ENCODE peak calls at places on chromosomes 4 and X, in seven cellular contexts. E is transverse colon; K is MG63; R is CD4-positive, CD25-positive, alpha-beta regulatory T cell; S is small intestine; I is neural progenitor cell; G is lower lobe of right lung. C is an unnamed sample. For H3K9me3 and H3K36me3, the result is how much of the 10 kb centered on the place peaks cover.

GRCh38 chr4:5863461-5864113 is 29.3 kb downstream of the CRMP1 start:
- DNase-seq in E (no peak), K (peak), R (no peak), S (no peak), I (no peak), G (no peak), C (no peak)

GRCh38 chrX:129478516-129478915 is 44.8 kb downstream of the SMARCA1 start:
- DNase-seq in E (no peak), K (peak), R (no peak), S (no peak), I (no peak), G (no peak), C (no peak)

GRCh38 chr4:121785479-121785878 is 15.6 kb upstream of the EXOSC9 start:
- DNase-seq in E (no peak), K (peak), R (no peak), S (no peak), I (no peak), G (no peak), C (no peak)

GRCh38 chr4:8319731-8320385 is 50.3 kb downstream of the HTRA3 start:
- DNase-seq in E (peak), K (peak), R (no peak), S (no peak), I (no peak), G (peak), C (no peak)

GRCh38 chrX:16171944-16172343 is 4.7 kb downstream of the MAGEB17 start:
- DNase-seq in E (no peak), K (no peak), R (no peak), S (no peak), I (no peak), G (no peak), C (no peak)

GRCh38 chr4:83490876-83491450 is 6.1 kb upstream of the ABRAXAS1 start:
- DNase-seq in E (no peak), K (no peak), R (peak), S (peak), I (peak), G (no peak), C (no peak)

GRCh38 chrX:40147399-40148188 is 49.8 kb upstream of the BCOR start:
- DNase-seq in E (no peak), K (no peak), R (no peak), S (no peak), I (peak), G (no peak), C (no peak)

GRCh38 chrX:111329370-111329769 is 59.1 kb upstream of the CAPN6 start:
- DNase-seq in E (no peak), K (no peak), R (no peak), S (no peak), I (no peak), G (no peak), C (no peak)

GRCh38 chr4:146308951-146309350 is 94.6 kb downstream of the REELD1 start:
- DNase-seq in E (no peak), K (no peak), R (no peak), S (no peak), I (no peak), G (no peak), C (no peak)

GRCh38 chrX:72020204-72020603 is 109.6 kb downstream of the NHSL2 start:
- DNase-seq in E (no peak), K (no peak), R (no peak), S (no peak), I (no peak), G (no peak), C (no peak)

GRCh38 chr4:77072195-77072753 is 3.5 kb downstream of the CCNI start:
- DNase-seq in E (no peak), K (no peak), R (peak), S (peak), I (no peak), G (no peak), C (no peak)

GRCh38 chr4:85952518-85952917 is 407.3 kb downstream of the MAPK10 start:
- DNase-seq in E (no peak), K (no peak), R (no peak), S (peak), I (no peak), G (no peak), C (no peak)

GRCh38 chr4:153464068-153464467 is 2.1 kb upstream of the TMEM131L start:
- DNase-seq in E (no peak), K (no peak), R (no peak), S (no peak), I (no peak), G (no peak), C (no peak)

GRCh38 chrX:148947399-148948025 is 447.1 kb downstream of the AFF2 start:
- DNase-seq in E (no peak), K (no peak), R (no peak), S (no peak), I (no peak), G (no peak), C (no peak)

GRCh38 chrX:71607488-71607887 is 10.8 kb downstream of the CXCR3 start:
- DNase-seq in E (no peak), K (no peak), R (no peak), S (no peak), I (no peak), G (no peak), C (no peak)

GRCh38 chr4:162920649-162921048 is 246.0 kb downstream of the NAF1 start:
- DNase-seq in E (no peak), K (no peak), R (no peak), S (no peak), I (no peak), G (no peak), C (no peak)

GRCh38 chr4:304987-305680 is at the start of gene ZNF732:
- DNase-seq in E (no peak), K (no peak), R (no peak), S (no peak), I (no peak), G (no peak), C (no peak)

GRCh38 chr4:306551-306961 is 1.3 kb upstream of the ZNF732 start:
- DNase-seq in E (no peak), K (no peak), R (no peak), S (no peak), I (no peak), G (no peak), C (no peak)

DNA sequence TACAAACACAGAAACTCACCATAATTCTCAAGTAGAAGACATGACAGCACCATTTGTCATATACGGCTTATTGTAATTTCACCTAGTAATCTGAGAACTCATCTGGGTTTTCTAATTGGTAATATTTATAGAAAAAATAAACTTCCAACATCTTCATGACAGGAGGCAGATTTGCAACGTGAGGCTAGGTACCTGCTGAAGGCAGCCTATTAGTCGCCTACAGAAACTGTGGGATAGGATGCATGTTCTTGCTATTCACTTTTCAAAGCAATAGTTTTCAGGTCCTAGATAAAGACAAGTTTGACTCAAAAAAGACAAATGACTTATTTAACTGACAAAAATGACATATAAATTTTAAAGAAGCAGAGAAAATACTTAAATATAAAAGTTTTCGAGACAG is 2.9 kb downstream of the ZNF732 start:
- DNase-seq in E (no peak), K (no peak), R (no peak), S (no peak), I (no peak), G (no peak), C (no peak)
- H3K9me3 ChIP-seq in E (under half), K (under half), R (under half), S (under half), I (under half), G (under half), C (under half)

GRCh38 chr4:119478446-119479179 is 150.0 kb downstream of the PDE5A start:
- DNase-seq in E (no peak), K (no peak), R (no peak), S (peak), I (no peak), G (no peak), C (no peak)

GRCh38 chr4:119479835-119480234 is 148.8 kb downstream of the PDE5A start:
- DNase-seq in E (no peak), K (no peak), R (no peak), S (no peak), I (no peak), G (no peak), C (no peak)

GRCh38 chr4:119480331-119480730 is 148.3 kb downstream of the PDE5A start:
- DNase-seq in E (no peak), K (no peak), R (no peak), S (no peak), I (no peak), G (no peak), C (no peak)

GRCh38 chr4:119477412-119478053 is 151.1 kb downstream of the PDE5A start:
- DNase-seq in E (no peak), K (no peak), R (no peak), S (no peak), I (no peak), G (no peak), C (no peak)

DNA sequence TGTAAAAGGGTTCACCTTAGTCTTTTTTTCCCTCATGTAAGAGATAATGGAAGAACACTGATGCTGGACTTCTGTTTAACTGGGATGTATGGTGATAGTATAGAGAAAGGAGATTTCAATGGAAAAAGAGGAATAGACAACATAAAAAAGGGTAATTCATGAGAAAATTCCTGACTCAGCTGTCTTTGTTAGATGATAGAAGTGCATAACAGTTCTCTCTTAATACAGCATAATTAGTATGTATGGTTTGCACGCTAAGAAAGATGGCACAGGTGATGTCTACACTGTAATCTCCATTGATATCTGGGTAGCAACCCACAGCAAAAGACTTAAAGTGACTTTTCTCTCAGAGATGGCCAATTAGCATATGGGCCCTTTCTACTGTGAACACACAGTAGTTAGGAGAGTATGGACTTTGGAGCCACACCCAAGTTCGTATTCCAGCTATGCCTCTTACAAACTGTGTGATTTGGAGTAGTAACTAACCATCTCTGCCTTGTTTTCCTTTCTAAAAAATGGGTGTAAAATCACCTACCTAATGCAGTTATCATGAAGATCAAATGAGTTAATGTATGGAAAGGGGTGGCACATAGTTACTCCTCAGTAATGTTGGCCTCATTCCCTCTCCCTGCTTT is 149.3 kb downstream of the PDE5A start:
- DNase-seq in E (no peak), K (no peak), R (no peak), S (peak), I (no peak), G (no peak), C (no peak)
- H3K36me3 ChIP-seq in E (under half), K (under half), R (under half), S (under half), I (under half), G (half or more), C (under half)

GRCh38 chr4:13645075-13645474 is 17.6 kb upstream of the BOD1L1 start:
- DNase-seq in E (no peak), K (no peak), R (no peak), S (no peak), I (no peak), G (no peak), C (no peak)

GRCh38 chr4:13641084-13641483 is 13.6 kb upstream of the BOD1L1 start:
- DNase-seq in E (no peak), K (no peak), R (no peak), S (no peak), I (no peak), G (no peak), C (no peak)

GRCh38 chr4:13642163-13642562 is 14.6 kb upstream of the BOD1L1 start:
- DNase-seq in E (no peak), K (no peak), R (no peak), S (no peak), I (no peak), G (no peak), C (no peak)

GRCh38 chr4:13642576-13642975 is 15.1 kb upstream of the BOD1L1 start:
- DNase-seq in E (no peak), K (no peak), R (no peak), S (no peak), I (no peak), G (no peak), C (no peak)

GRCh38 chr4:13647012-13647411 is 19.5 kb upstream of the BOD1L1 start:
- DNase-seq in E (no peak), K (no peak), R (no peak), S (no peak), I (no peak), G (no peak), C (no peak)
- H3K4me3 ChIP-seq in E (no peak), K (no peak), R (no peak), S (no peak), I (no peak), G (no peak), C (peak)

DNA sequence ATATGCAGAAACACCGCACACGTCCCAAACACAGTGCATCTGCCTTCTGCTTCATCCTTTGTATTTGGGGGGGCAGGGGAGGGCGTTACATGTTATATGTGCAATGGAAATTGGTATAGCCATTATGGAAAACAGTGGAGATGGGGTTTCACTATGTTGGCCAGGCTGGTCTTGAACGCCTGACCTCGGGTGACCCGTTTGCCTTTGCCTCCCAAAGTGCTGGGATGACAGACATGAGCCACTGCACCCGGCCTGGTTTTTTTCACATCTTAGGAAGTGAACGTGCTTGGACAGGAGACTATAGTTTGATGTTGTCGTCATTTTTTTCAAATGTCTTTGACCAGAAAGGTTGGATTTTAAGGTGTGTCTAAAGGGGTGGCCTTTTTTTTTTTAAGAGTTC is 88.6 kb downstream of the DHRSX start:
- DNase-seq in E (no peak), K (no peak), R (no peak), S (no peak), I (no peak), G (no peak), C (no peak)
- H3K9me3 ChIP-seq in E (under half), K (under half), R (under half), S (under half), I (under half), G (under half), C (under half)

GRCh38 chr4:7026107-7026506 is 17.1 kb upstream of the TADA2B start:
- DNase-seq in E (no peak), K (no peak), R (no peak), S (no peak), I (no peak), G (no peak), C (no peak)
- H3K36me3 ChIP-seq in E (under half), K (under half), R (half or more), S (under half), I (under half), G (half or more), C (under half)